ENCODE peak calls at places on chromosomes 5 and 9, in four cellular contexts. Q is HCT116, W is K562, H is HepG2. O is an unnamed sample.

GRCh38 chr9:24552526-24552925 is 6.8 kb upstream of the IZUMO3 start:
- DNase-seq in W (no peak), Q (no peak), H (no peak), O (no peak)

GRCh38 chr9:124078641-124079040 is 67.1 kb downstream of the LHX2 start:
- DNase-seq in W (no peak), H (peak), Q (no peak), O (peak)

GRCh38 chr9:125982798-125983406 is 235.7 kb downstream of the PBX3 start:
- DNase-seq in H (no peak), Q (no peak), W (no peak), O (no peak)

GRCh38 chr5:81188962-81189361 is 44.2 kb upstream of the CKMT2 start:
- DNase-seq in H (no peak), Q (no peak), W (no peak), O (no peak)

GRCh38 chr9:76472925-76473324 is 13.9 kb downstream of the GCNT1 start:
- DNase-seq in Q (no peak), H (no peak), W (no peak), O (no peak)

GRCh38 chr5:33472805-33473409 is 32.1 kb downstream of the TARS1 start:
- DNase-seq in W (no peak), H (no peak), Q (no peak), O (no peak)

GRCh38 chr5:88370824-88371223 is 102.2 kb upstream of the TMEM161B start:
- DNase-seq in Q (no peak), W (no peak), H (no peak), O (no peak)

GRCh38 chr5:52148679-52149078 is 639.0 kb upstream of the ITGA1 start:
- DNase-seq in Q (no peak), W (no peak), H (no peak), O (no peak)

GRCh38 chr5:16508730-16509531 is 43.3 kb upstream of the ZNF622 start:
- DNase-seq in Q (peak), H (no peak), W (peak), O (no peak)

GRCh38 chr5:95940758-95941682 is 20.6 kb downstream of the ELL2 start:
- DNase-seq in Q (no peak), H (no peak), W (peak), O (no peak)

GRCh38 chr9:137611623-137612609 is 6.4 kb downstream of the ARRDC1 start:
- DNase-seq in H (peak), Q (peak), W (peak), O (peak)

GRCh38 chr9:96383165-96383939 is at the start of gene SLC35D2:
- DNase-seq in W (peak), H (peak), Q (no peak), O (no peak)

GRCh38 chr9:19155106-19155999 is 28.1 kb upstream of the PLIN2 start:
- DNase-seq in Q (no peak), W (no peak), H (no peak), O (no peak)

GRCh38 chr5:18789216-18789615 is 1155.0 kb downstream of the TAF11L14 start:
- DNase-seq in Q (no peak), W (no peak), H (no peak), O (no peak)

GRCh38 chr9:87594218-87594617 is 96.6 kb downstream of the DAPK1 start:
- DNase-seq in H (no peak), W (no peak), Q (no peak), O (no peak)

GRCh38 chr5:7856855-7857254 is 5.9 kb upstream of the CFAP90 start:
- DNase-seq in W (peak), Q (peak), H (peak), O (peak)

GRCh38 chr9:127303830-127304229 is 39.3 kb downstream of the GARNL3 start:
- DNase-seq in H (no peak), Q (no peak), W (no peak), O (no peak)

GRCh38 chr5:67013719-67014118 is 182.9 kb downstream of the CD180 start:
- DNase-seq in Q (no peak), H (no peak), W (no peak), O (no peak)

GRCh38 chr5:67009028-67009427 is 187.6 kb downstream of the CD180 start:
- DNase-seq in Q (no peak), W (no peak), H (peak), O (no peak)

GRCh38 chr5:67012241-67012640 is 184.4 kb downstream of the CD180 start:
- DNase-seq in H (no peak), W (no peak), Q (no peak), O (peak)

GRCh38 chr5:67011422-67011821 is 185.2 kb downstream of the CD180 start:
- DNase-seq in Q (no peak), W (no peak), H (no peak), O (no peak)

DNA sequence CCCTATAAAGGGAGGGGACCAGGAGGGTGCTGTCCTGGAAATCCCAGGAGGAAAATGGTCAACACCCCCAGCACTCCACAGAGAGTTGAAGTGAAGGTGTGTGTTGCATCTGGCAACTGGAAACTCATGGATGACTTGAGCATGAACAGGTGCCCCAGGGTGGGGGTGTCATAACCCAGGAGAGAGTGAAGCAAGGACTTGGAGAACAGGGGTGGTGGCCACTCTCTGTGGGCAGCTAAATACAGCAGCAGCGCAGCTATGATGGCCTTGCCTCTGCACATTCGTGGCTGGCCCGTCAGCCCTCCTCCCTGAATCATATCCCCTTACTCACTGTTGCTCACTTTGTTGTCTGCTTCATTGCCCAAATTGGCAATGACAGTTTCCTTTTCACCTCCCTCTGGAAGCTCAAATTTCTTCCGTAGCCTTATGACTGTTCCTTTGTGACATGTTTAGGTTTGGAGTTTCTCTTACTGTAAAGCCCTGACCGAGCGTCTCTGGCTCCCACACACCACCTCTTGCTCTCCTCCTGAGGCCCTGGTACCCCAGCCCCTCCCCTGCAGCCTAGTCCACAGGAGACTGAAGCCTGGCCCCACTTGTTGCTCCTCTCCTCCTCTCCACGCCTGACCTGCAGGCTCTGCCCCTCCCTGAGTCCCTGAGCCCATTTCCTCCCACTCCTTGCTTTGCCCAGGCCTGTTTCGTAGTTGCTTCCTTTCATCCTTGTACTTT is 185.8 kb downstream of the CD180 start:
- DNase-seq in H (no peak), Q (no peak), W (no peak), O (peak)
- TF ChIP-seq TCF7L2 in H (no peak), Q (no peak), W (no peak), O (no peak)

DNA sequence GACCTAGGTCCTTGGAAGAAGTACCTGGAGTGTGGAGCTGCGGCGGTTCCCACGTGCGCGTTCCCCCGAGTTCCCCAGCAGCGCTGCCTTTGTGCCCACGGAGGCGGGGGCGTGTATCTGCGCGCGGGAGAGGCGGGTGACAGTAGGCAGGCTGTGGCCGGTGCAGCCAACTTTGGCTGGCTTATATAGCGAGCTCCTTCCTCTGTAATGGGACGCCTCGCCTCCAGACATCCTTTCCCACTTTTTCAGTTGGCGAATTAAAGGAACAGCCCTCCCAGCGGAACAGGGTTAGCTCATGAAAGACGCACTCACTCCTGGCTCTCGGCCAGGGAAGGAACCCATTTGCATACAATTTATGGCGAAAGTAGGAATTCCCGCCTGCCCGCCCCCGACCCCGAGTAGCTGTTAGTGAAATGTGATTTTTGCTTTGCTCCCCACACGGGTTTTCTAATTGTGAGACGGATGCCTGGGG is at the start of gene TNC:
- DNase-seq in W (no peak), H (no peak), Q (no peak), O (no peak)
- TF ChIP-seq REST in W (no peak), H (no peak), Q (no peak), O (no peak)

GRCh38 chr9:130111805-130112204 is 58.1 kb downstream of the GPR107 start:
- DNase-seq in H (no peak), Q (no peak), W (no peak), O (no peak)
- TF ChIP-seq TCF7L2 in H (no peak), Q (no peak), W (no peak), O (no peak)

GRCh38 chr5:112707187-112708179 is 30.2 kb upstream of the APC start:
- DNase-seq in W (peak), H (peak), Q (peak), O (peak)
- TF ChIP-seq REST in W (no peak), H (no peak), Q (no peak), O (no peak)

GRCh38 chr9:129124507-129125069 is 13.4 kb downstream of the PTPA start:
- DNase-seq in H (no peak), Q (no peak), W (peak), O (no peak)

GRCh38 chr9:129125478-129125877 is 14.3 kb downstream of the PTPA start:
- DNase-seq in Q (peak), W (no peak), H (no peak), O (no peak)

GRCh38 chr9:129128689-129129088 is 17.5 kb downstream of the PTPA start:
- DNase-seq in Q (no peak), W (no peak), H (no peak), O (no peak)

GRCh38 chr9:129130791-129131190 is 19.6 kb downstream of the PTPA start:
- DNase-seq in H (no peak), Q (no peak), W (no peak), O (no peak)

DNA sequence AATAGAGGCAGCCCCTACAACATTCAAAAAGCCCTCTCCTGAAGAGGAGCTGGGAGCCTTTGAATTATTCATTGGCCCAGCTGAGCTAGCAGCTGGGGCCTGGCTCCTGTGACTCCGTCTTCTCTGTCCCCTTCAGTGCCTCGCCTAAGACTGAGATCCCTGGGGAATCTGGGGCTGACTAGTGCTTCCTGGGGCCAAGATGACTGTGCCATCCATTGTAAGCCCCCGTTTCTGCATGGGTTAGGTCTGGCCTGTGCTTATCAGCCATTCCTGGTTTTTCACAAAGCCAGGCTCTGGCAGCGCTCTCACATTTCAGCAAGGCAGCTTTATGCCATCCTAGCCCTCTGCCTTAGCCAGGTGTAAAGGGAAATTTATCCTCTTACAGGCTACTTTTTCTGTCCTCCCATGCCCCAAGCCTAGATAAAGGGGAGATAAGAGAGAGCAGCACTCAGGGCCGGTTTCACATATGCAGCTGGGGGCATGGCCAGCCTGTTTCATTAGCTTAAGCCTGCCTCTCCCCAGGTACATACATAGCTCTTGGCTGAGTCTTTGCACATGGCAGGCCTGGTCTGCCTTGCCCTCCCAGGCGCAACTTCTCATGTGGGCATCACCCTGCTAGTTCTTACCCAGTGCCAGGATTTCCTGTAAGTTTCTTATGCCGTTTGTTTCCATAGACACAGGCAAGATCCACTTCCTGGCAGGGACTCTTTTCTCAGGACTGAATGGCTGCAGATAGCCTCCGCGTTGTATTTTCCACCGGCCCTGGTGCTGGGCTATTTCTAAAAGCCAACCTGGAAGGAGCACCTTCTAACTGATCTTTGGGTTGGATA is 15.8 kb downstream of the PTPA start:
- DNase-seq in W (no peak), H (no peak), Q (no peak), O (no peak)
- TF ChIP-seq TCF7L2 in W (no peak), H (no peak), Q (no peak), O (no peak)

GRCh38 chr5:138464388-138465287 is 641 bp upstream of the EGR1 start:
- DNase-seq in Q (peak), H (peak), W (peak), O (peak)
- TF ChIP-seq REST in Q (no peak), H (no peak), W (no peak), O (no peak)

GRCh38 chr5:56419667-56420066 is 186.5 kb upstream of the ANKRD55 start:
- DNase-seq in H (no peak), W (no peak), Q (no peak), O (no peak)

GRCh38 chr5:56410696-56411095 is 177.6 kb upstream of the ANKRD55 start:
- DNase-seq in H (no peak), Q (no peak), W (no peak), O (no peak)

GRCh38 chr5:56412601-56413379 is 179.7 kb upstream of the ANKRD55 start:
- DNase-seq in H (no peak), W (no peak), Q (no peak), O (no peak)

GRCh38 chr5:56414056-56414455 is 180.9 kb upstream of the ANKRD55 start:
- DNase-seq in Q (no peak), W (no peak), H (no peak), O (no peak)

DNA sequence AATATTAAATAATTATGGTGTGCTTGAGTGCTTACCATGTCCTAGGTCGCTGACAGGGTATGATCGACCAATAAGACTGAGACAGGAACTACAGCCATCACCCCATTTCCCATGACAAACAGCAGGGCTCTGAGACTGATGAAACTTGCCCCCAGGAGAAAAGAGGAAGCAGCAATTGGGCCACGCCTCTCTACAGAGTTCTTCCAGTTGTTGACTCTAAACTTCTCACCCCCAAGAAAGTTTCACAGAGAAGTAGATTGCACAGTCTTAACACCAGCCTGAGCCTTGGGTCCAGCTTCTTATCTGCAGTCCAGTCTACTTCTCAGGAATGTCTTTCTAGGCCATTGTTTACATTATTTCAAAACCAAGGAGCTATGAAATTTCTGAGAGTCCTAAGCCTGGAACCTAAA is 182.2 kb upstream of the ANKRD55 start:
- DNase-seq in Q (no peak), H (no peak), W (peak), O (no peak)
- TF ChIP-seq TCF7L2 in Q (no peak), H (no peak), W (no peak), O (no peak)